ENCODE peak calls at places on chromosome 12, in four cellular contexts. S is K562, R is A549, G is GM12878. W is an unnamed sample.

GRCh38 chr12:27477049-27477448 is 30.5 kb downstream of the SMCO2 start:
- DNase-seq in G (no peak), R (no peak), S (no peak), W (no peak)

GRCh38 chr12:52305921-52306705 is 14.8 kb upstream of the KRT81 start:
- DNase-seq in S (no peak), R (peak; percentile 26), G (no peak), W (no peak)

GRCh38 chr12:75446857-75447256 is 33.7 kb upstream of the GLIPR1 start:
- DNase-seq in R (peak; percentile 13), G (no peak), S (no peak), W (no peak)

GRCh38 chr12:58204086-58204485 is 262.7 kb downstream of the ATP23 start:
- DNase-seq in S (no peak), G (no peak), R (no peak), W (no peak)

GRCh38 chr12:105955976-105956375 is 182.8 kb downstream of the NUAK1 start:
- DNase-seq in R (no peak), G (no peak), S (no peak), W (no peak)

GRCh38 chr12:52214421-52214802 is 18.6 kb upstream of the KRT7 start:
- DNase-seq in R (no peak), S (no peak), G (no peak), W (no peak)

GRCh38 chr12:112810235-112810917 is 18.8 kb downstream of the RPH3A start:
- DNase-seq in S (no peak), R (no peak), G (no peak), W (no peak)

GRCh38 chr12:47297993-47298392 is 218.2 kb upstream of the AMIGO2 start:
- DNase-seq in G (no peak), S (no peak), R (no peak), W (no peak)

GRCh38 chr12:5135126-5135525 is 91.4 kb downstream of the KCNA5 start:
- DNase-seq in S (no peak), R (no peak), G (no peak), W (no peak)

GRCh38 chr12:46404225-46404631 is 31.7 kb upstream of the SLC38A2 start:
- DNase-seq in R (no peak), S (no peak), G (no peak), W (no peak)

GRCh38 chr12:122871851-122872785 is 23.8 kb downstream of the VPS37B start:
- DNase-seq in R (peak; percentile 44), S (no peak), G (peak; percentile 52), W (no peak)

GRCh38 chr12:61291647-61292046 is 968.6 kb upstream of the USP15 start:
- DNase-seq in S (no peak), R (no peak), G (no peak), W (no peak)

GRCh38 chr12:51245476-51246253 is 7.0 kb downstream of the DAZAP2 start:
- DNase-seq in S (no peak), G (no peak), R (no peak), W (no peak)

GRCh38 chr12:25348290-25348689 is 97.6 kb upstream of the KRAS start:
- DNase-seq in S (no peak), R (no peak), G (no peak), W (no peak)

GRCh38 chr12:28936221-28936620 is 212.9 kb upstream of the FAR2 start:
- DNase-seq in G (no peak), S (no peak), R (no peak), W (no peak)

GRCh38 chr12:96710127-96710745 is 196.8 kb upstream of the NEDD1 start:
- DNase-seq in S (no peak), G (no peak), R (peak; percentile 31), W (no peak)

GRCh38 chr12:121893901-121894540 is 5.4 kb downstream of the PSMD9 start:
- DNase-seq in S (no peak), G (no peak), R (peak; percentile 63), W (peak; percentile 69)

GRCh38 chr12:53051881-53052412 is 2.1 kb downstream of the TNS2 start:
- DNase-seq in R (no peak), S (no peak), G (no peak), W (no peak)

GRCh38 chr12:121196902-121197301 is 13.0 kb upstream of the P2RX4 start:
- DNase-seq in S (no peak), G (no peak), R (no peak), W (no peak)

GRCh38 chr12:75585309-75585708 is 73.9 kb upstream of the KRR1 start:
- DNase-seq in S (no peak), R (peak; percentile 39), G (no peak), W (no peak)

GRCh38 chr12:55927588-55928502 is at the start of gene PYM1:
- DNase-seq in S (peak; percentile 79), R (peak; percentile 85), G (peak; percentile 76), W (peak; percentile 89)
- TF ChIP-seq POLR2A in S (peak; percentile 89), R (peak; percentile 55), G (peak; percentile 78), W (peak; percentile 86)

GRCh38 chr12:107329569-107330324 is 236.4 kb upstream of the CRY1 start:
- DNase-seq in G (no peak), S (no peak), R (no peak), W (no peak)
- TF ChIP-seq CHD4 in G (no peak), S (no peak), R (no peak), W (no peak)

GRCh38 chr12:99746538-99746937 is 99.0 kb downstream of the GARIN6 start:
- DNase-seq in G (no peak), S (no peak), R (peak; percentile 3), W (no peak)
- TF ChIP-seq CTCF in G (no peak), S (no peak), R (no peak), W (no peak)

GRCh38 chr12:124906606-124907261 is 7.7 kb downstream of the UBC start:
- DNase-seq in R (peak; percentile 96), G (peak; percentile 87), S (peak; percentile 72), W (peak; percentile 93)

GRCh38 chr12:124910561-124911478 is 3.6 kb downstream of the UBC start:
- DNase-seq in G (no peak), R (peak; percentile 72), S (no peak), W (no peak)

GRCh38 chr12:124914392-124915248 is at the start of gene UBC:
- DNase-seq in S (peak; percentile 88), G (no peak), R (peak; percentile 97), W (peak; percentile 76)

GRCh38 chr12:124913474-124914391 is 717 bp downstream of the UBC start:
- DNase-seq in S (peak; percentile 74), R (peak; percentile 94), G (no peak), W (peak; percentile 76)

GRCh38 chr12:124909831-124910560 is 4.5 kb downstream of the UBC start:
- DNase-seq in S (no peak), R (peak; percentile 82), G (no peak), W (no peak)
- TF ChIP-seq POLR2A in S (no peak), R (peak; percentile 42), G (peak; percentile 61), W (peak; percentile 75)

DNA sequence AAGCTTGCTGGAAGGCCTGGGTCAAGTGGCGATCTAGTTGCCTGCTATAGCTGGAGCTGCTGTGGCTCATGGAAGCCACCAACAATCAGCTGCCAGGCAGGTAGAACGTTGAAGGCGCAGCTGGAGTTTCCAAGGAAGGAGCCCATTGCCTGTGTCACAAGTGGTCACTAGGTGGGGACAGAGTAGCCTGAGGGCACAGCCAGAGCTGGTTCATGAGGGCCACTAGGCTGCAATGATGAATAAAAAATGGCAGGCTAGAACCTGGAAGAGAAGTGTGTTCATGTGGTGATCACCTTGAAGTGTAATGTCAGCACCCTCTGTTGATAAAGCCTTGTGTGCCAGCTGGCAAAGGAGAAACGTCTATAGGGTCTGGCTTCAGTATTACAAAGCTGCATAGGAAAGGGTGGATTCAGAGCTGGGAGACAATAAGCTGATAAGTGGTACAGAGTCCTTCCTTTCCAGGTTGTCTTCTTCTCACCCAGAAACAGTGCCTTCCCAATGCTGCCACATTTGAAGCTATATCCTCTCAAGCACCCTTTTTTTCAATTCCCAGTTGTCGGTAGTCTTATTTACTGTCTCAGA is 165.8 kb downstream of the EMP1 start:
- DNase-seq in R (peak; percentile 81), S (peak; percentile 55), G (no peak), W (peak; percentile 47)
- TF ChIP-seq CHD4 in R (no peak), S (no peak), G (no peak), W (no peak)

GRCh38 chr12:2812290-2813213 is at the start of gene ITFG2:
- DNase-seq in S (peak; percentile 85), G (peak; percentile 93), R (peak; percentile 99), W (peak; percentile 98)
- TF ChIP-seq CTCF in S (no peak), G (no peak), R (no peak), W (peak; percentile 7)

GRCh38 chr12:115756271-115756670 is 521.2 kb downstream of the MED13L start:
- DNase-seq in R (no peak), G (no peak), S (no peak), W (no peak)

GRCh38 chr12:115761784-115762183 is 515.7 kb downstream of the MED13L start:
- DNase-seq in R (no peak), G (no peak), S (no peak), W (no peak)

GRCh38 chr12:115756804-115757203 is 520.7 kb downstream of the MED13L start:
- DNase-seq in S (no peak), G (no peak), R (no peak), W (no peak)

GRCh38 chr12:115760231-115760630 is 517.3 kb downstream of the MED13L start:
- DNase-seq in R (no peak), G (no peak), S (no peak), W (no peak)

GRCh38 chr12:115758886-115759620 is 518.4 kb downstream of the MED13L start:
- DNase-seq in S (no peak), R (no peak), G (no peak), W (no peak)
- TF ChIP-seq POLR2A in S (no peak), R (no peak), G (no peak), W (no peak)

GRCh38 chr12:127487031-127487430 is 779.9 kb upstream of the TMEM132C start:
- DNase-seq in G (no peak), S (no peak), R (no peak), W (no peak)

GRCh38 chr12:127485528-127485927 is 781.4 kb upstream of the TMEM132C start:
- DNase-seq in G (no peak), S (no peak), R (peak; percentile 24), W (no peak)

GRCh38 chr12:127489055-127489454 is 777.9 kb upstream of the TMEM132C start:
- DNase-seq in S (no peak), R (no peak), G (no peak), W (peak; percentile 58)
- TF ChIP-seq CHD4 in S (no peak), R (no peak), G (no peak), W (no peak)

W was measured in HepG2.